ENCODE peak calls at places on chromosomes 4 and X, in ten cellular contexts. F is effector memory CD8-positive, alpha-beta T cell; A is activated T-cell treated with anti-CD3 and anti-CD28 coated beads, Interleukin-2, amount 50 U/mL, for 4 hours; D is NCI-H1105 treated with DMSO at 0.1 percent for 48 hours; B is NCI-H1417; I is fibroblast of lung; S is NCI-H1092; W is stimulated activated CD4-positive, alpha-beta T cell treated with anti-CD3 and anti-CD28 coated beads, Interleukin-4, amount 100 ng/mL, for 48 hours; K is activated gamma-delta T cell; X is neural crest cell. P is an unnamed sample.

GRCh38 chr4:112284662-112285411 is 867 bp downstream of the TIFA start:
- DNase-seq in F (no peak), A (no peak), D (no peak), B (peak; percentile 31), I (peak; percentile 39), S (no peak), W (no peak), K (peak; percentile 8), X (no peak), P (no peak)

GRCh38 chrX:136708348-136708747 is 60.4 kb downstream of the CD40LG start:
- DNase-seq in F (no peak), A (no peak), D (peak; percentile 8), B (no peak), I (no peak), S (no peak), W (no peak), K (no peak), X (no peak), P (no peak)

GRCh38 chr4:4865705-4866123 is 6.2 kb downstream of the MSX1 start:
- DNase-seq in F (no peak), A (no peak), D (no peak), B (no peak), I (no peak), S (no peak), W (no peak), K (no peak), X (no peak), P (no peak)

GRCh38 chr4:88779431-88779830 is 81.8 kb upstream of the NAP1L5 start:
- DNase-seq in F (no peak), A (no peak), D (no peak), B (no peak), I (no peak), S (no peak), W (no peak), K (no peak), X (no peak), P (no peak)

GRCh38 chr4:91621446-91621845 is 682.3 kb upstream of the GRID2 start:
- DNase-seq in F (no peak), A (no peak), D (no peak), B (no peak), I (no peak), S (no peak), W (no peak), K (no peak), X (no peak), P (peak; percentile 33)

GRCh38 chrX:68763481-68763880 is 65.3 kb upstream of the EFNB1 start:
- DNase-seq in F (no peak), A (no peak), D (no peak), B (no peak), I (no peak), S (no peak), W (no peak), K (no peak), X (no peak), P (no peak)

GRCh38 chr4:39568805-39569204 is 41.6 kb upstream of the UGDH start:
- DNase-seq in F (no peak), A (no peak), D (no peak), B (no peak), I (no peak), S (no peak), W (no peak), K (no peak), X (no peak), P (peak; percentile 62)

GRCh38 chr4:147791870-147792269 is 60.0 kb downstream of the ARHGAP10 start:
- DNase-seq in F (no peak), A (no peak), D (no peak), B (no peak), I (no peak), S (no peak), W (no peak), K (no peak), X (no peak), P (no peak)

GRCh38 chr4:4284827-4285618 is 4.9 kb downstream of the LYAR start:
- DNase-seq in F (no peak), A (no peak), D (no peak), B (no peak), I (peak; percentile 39), S (no peak), W (no peak), K (no peak), X (no peak), P (no peak)

P was measured in epithelial cell of prostate.